ENCODE peak calls at places on chromosome 6, in seven cellular contexts. R is H1, U is trophoblast cell, Y is mesenchymal stem cell, M is mesendoderm, H is neuronal stem cell, W is IMR-90. Z is an unnamed sample.

GRCh38 chr6:39224058-39224457 is 5.2 kb downstream of the KCNK5 start:
- DNase-seq in U (no peak), W (no peak), H (no peak), M (no peak), Y (no peak), R (no peak), Z (no peak)

GRCh38 chr6:108609276-108609769 is 48.6 kb downstream of the FOXO3 start:
- DNase-seq in H (no peak), M (peak; percentile 43), W (peak; percentile 83), U (no peak), Y (no peak), R (no peak), Z (no peak)

GRCh38 chr6:142802124-142802523 is 142.9 kb downstream of the HIVEP2 start:
- DNase-seq in W (peak; percentile 99), H (no peak), Y (peak; percentile 96), U (peak; percentile 87), R (no peak), M (peak; percentile 85), Z (no peak)

GRCh38 chr6:40285535-40285934 is 301.6 kb downstream of the LRFN2 start:
- DNase-seq in H (no peak), R (no peak), U (no peak), Y (no peak), W (no peak), M (no peak), Z (no peak)

GRCh38 chr6:148192310-148192709 is 150.3 kb upstream of the SASH1 start:
- DNase-seq in Y (peak; percentile 14), W (peak; percentile 89), M (no peak), U (peak; percentile 42), H (no peak), R (no peak), Z (no peak)

GRCh38 chr6:31888281-31889258 is 8.9 kb downstream of the EHMT2 start:
- DNase-seq in Y (no peak), M (no peak), W (no peak), H (no peak), R (peak; percentile 89), U (peak; percentile 35), Z (peak; percentile 52)

GRCh38 chr6:127972815-127973214 is 72.0 kb upstream of the THEMIS start:
- DNase-seq in W (no peak), Y (no peak), H (no peak), R (no peak), M (no peak), U (no peak), Z (no peak)

GRCh38 chr6:79201127-79201526 is 33.4 kb downstream of the HMGN3 start:
- DNase-seq in U (no peak), H (no peak), M (no peak), R (no peak), W (no peak), Y (no peak), Z (no peak)

GRCh38 chr6:159989882-159990480 is 21.1 kb downstream of the IGF2R start:
- DNase-seq in Y (no peak), U (peak; percentile 21), H (no peak), W (peak; percentile 40), M (no peak), R (no peak), Z (no peak)

GRCh38 chr6:155297669-155298068 is 16.6 kb downstream of the TFB1M start:
- DNase-seq in U (no peak), H (no peak), M (peak; percentile 38), R (no peak), Y (no peak), W (no peak), Z (no peak)

GRCh38 chr6:27825025-27825823 is 87.0 kb downstream of the OR2B2 start:
- DNase-seq in W (no peak), R (no peak), U (peak; percentile 12), Y (peak; percentile 41), H (no peak), M (peak; percentile 42), Z (no peak)

GRCh38 chr6:170257376-170257775 is 33.5 kb downstream of the DLL1 start:
- DNase-seq in Y (no peak), R (no peak), H (no peak), U (no peak), W (no peak), M (no peak), Z (no peak)

GRCh38 chr6:131948221-131948661 is 2.9 kb downstream of the CCN2 start:
- DNase-seq in H (no peak), Y (peak; percentile 63), M (peak; percentile 37), R (no peak), U (peak; percentile 18), W (peak; percentile 75), Z (no peak)

GRCh38 chr6:145539831-145540230 is 195.5 kb downstream of the EPM2A start:
- DNase-seq in U (peak; percentile 28), R (no peak), M (no peak), Y (peak; percentile 3), H (no peak), W (peak; percentile 13), Z (no peak)

GRCh38 chr6:20302702-20303251 is 90.5 kb upstream of the MBOAT1 start:
- DNase-seq in Y (peak; percentile 69), M (peak; percentile 84), H (no peak), R (no peak), U (no peak), W (peak; percentile 57), Z (no peak)

GRCh38 chr6:71028877-71029252 is 72.0 kb upstream of the B3GAT2 start:
- DNase-seq in Y (no peak), H (no peak), U (no peak), M (peak; percentile 25), R (no peak), W (no peak), Z (no peak)

GRCh38 chr6:35731414-35731735 is 5.5 kb upstream of the ARMC12 start:
- DNase-seq in M (peak; percentile 96), U (peak; percentile 59), R (peak; percentile 99), Y (peak; percentile 93), H (peak; percentile 94), W (peak; percentile 67), Z (peak; percentile 95)

GRCh38 chr6:35729722-35730121 is 7.1 kb upstream of the ARMC12 start:
- DNase-seq in M (no peak), U (no peak), Y (no peak), H (no peak), W (no peak), R (no peak), Z (no peak)

GRCh38 chr6:35731736-35732532 is 4.9 kb upstream of the ARMC12 start:
- DNase-seq in M (peak; percentile 92), W (peak; percentile 83), R (peak; percentile 95), H (peak; percentile 89), U (peak; percentile 50), Y (peak; percentile 96), Z (peak; percentile 94)

GRCh38 chr6:35729349-35729678 is 7.5 kb upstream of the ARMC12 start:
- DNase-seq in W (no peak), H (no peak), M (no peak), U (no peak), R (no peak), Y (no peak), Z (no peak)

DNA sequence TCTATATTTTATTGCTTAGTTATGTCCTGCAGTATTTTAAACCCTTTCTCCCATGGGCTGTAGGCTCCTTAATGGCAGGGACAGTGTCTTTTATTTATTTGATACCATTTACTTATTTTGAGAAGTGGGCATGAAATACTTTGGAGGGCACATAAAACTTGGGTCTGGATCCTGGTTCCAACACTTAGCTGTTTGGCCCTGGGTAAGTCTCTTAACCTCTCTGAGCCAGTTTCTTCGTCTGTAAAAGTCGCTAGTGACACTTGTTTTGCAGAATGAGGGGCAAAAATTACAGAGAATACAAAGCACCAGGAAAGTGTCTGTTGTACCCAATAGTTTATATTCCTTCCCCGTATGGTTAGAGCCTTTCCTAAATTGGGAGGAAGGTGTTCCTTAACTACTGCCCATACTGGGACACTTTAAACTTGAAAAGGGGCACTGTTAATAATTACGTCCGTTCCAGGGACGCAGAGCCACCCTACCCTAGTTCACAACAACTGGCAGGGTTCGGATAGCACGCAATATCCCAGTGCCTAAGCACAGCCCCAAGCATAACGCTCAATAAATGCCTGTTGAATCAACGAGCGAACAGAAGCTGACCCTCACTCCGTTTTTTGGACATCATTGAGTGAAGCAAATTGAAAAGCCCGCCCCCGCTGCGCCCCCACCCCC is 6.0 kb upstream of the ARMC12 start:
- DNase-seq in M (no peak), W (no peak), H (no peak), U (no peak), R (no peak), Y (no peak), Z (no peak)
- H3K4me1 ChIP-seq in M (peaks cover 16% of the 10 kb centered on the region), W (peaks cover 15% of the 10 kb centered on the region), H (peaks cover 39% of the 10 kb centered on the region), U (peaks cover 13% of the 10 kb centered on the region), R (peaks cover 27% of the 10 kb centered on the region), Y (peaks cover 40% of the 10 kb centered on the region), Z (peaks cover 17% of the 10 kb centered on the region)

GRCh38 chr6:123529058-123529457 is 107.7 kb downstream of the TRDN start:
- DNase-seq in M (no peak), W (no peak), H (no peak), U (no peak), Y (no peak), R (no peak), Z (no peak)
- H2BK5ac ChIP-seq in M (no peak overlapping the region), W (no peak overlapping the region), H (no peak overlapping the region), U (peak overlapping the region; percentile 16), Y (no peak overlapping the region), R (no peak overlapping the region), Z (no peak overlapping the region)

DNA sequence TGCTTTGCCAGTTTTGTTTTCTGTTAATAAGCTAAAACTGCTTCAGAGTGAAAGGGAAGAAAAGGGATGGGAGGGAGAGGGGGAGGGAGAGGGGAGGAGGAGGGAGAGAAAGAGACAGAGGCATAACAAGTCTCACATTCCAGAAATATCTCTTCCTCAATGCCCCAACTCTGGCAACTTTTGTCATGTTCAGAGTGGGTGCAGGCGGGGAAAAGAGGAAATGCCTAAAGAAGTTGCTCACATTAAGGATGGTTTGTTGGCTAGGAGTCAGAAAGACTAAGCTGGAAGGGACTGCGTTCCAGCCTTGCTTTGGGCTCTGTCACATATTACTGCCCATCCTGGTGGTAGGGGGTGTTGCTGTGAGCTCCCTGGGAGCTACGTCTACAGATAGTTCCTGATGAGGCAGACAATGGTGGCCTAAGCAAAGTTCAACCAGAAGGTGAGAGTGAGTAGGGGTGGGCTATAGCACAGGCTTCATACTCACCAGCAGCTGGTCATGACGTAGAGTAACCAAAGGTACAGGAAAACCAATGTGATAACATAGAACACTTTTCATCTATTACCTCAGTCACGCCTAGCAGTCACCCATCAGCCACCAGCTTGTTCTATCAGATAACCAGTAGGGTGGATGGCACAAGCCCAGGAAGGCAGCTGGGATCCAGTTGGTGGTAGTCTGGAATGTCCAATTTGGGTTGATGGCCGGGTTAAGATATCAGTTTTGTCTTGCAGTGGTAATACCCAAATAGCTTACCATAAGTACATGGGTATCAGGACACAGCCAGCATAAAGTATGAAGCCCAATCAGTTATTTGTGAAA is 2.1 kb downstream of the TSPYL4 start:
- DNase-seq in M (peak; percentile 73), U (no peak), H (no peak), R (no peak), W (peak; percentile 80), Y (peak; percentile 64), Z (peak; percentile 39)
- H3K4me1 ChIP-seq in M (peaks cover 13% of the 10 kb centered on the region), U (peaks cover 14% of the 10 kb centered on the region), H (peaks cover 23% of the 10 kb centered on the region), R (peaks cover 7% of the 10 kb centered on the region), W (peaks cover 22% of the 10 kb centered on the region), Y (peaks cover 18% of the 10 kb centered on the region), Z (peaks cover 10% of the 10 kb centered on the region)

DNA sequence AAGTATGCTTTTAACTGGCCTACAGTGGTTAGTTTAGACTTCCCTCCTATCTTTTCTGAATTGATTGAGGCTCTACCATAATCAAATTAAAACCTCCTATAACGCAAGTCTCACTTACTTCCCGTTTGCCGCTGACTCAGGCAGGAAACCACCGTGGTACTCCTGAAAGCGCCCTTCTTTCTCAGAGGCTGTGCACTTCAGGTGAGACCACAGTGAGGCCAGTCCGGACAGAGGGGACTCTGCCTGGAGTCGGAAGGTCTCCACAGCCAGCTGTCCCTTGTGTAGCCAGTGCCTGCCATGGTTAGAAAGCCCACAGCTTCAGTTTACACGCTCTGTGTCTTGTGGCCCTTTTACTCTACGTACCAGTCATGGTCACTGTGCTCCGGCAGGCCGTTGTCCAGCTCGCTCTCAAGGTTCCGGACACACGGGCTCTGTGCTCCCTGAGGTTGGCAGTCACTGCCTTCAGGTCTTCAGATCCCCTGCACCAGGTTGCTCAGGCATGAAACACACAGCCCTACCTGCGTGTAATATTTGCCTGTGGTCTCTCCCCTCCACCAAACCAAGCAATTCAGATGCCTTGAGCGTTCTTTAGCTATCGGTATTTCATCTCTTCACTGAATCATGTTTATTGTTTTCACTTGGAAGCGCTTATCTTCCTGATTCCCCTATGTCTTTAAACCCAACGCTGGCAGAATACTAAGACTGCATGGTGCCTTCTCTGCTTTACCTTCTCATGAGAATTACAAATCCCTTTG is 178.8 kb downstream of the SMOC2 start:
- DNase-seq in U (peak; percentile 53), M (no peak), R (no peak), Y (no peak), H (no peak), W (no peak), Z (no peak)
- H2BK5ac ChIP-seq in U (peak overlapping the region; percentile 24), M (no peak overlapping the region), R (no peak overlapping the region), Y (no peak overlapping the region), H (no peak overlapping the region), W (no peak overlapping the region), Z (no peak overlapping the region)